ENCODE peak calls at places on chromosome 21, in ten cellular contexts. G is naive thymus-derived CD4-positive, alpha-beta T cell; C is HEK293T; Z is anterior cingulate cortex; N is stimulated activated naive B cell treated with anti-CD40 and anti-IgM and Interleukin-4, amounts not matched to agents 10 μg/mL and 1 μg/mL and 100 μg/mL, for 72 hours; V is fibroblast of mammary gland; X is fibroblast of pulmonary artery; H is NCI-H460; U is SK-N-DZ; P is EL. I is an unnamed sample.

GRCh38 chr21:42302292-42302650 is 12.9 kb downstream of the TFF3 start:
- DNase-seq in G (no peak), C (no peak), Z (no peak), N (no peak), V (no peak), X (no peak), H (no peak), U (no peak), P (no peak), I (no peak)

GRCh38 chr21:29024474-29025327 is at the start of gene USP16:
- DNase-seq in G (peak; percentile 95), C (peak; percentile 98), Z (peak; percentile 93), N (peak; percentile 98), V (peak; percentile 99), X (peak; percentile 100), H (peak; percentile 90), U (peak; percentile 98), P (peak; percentile 99), I (peak; percentile 97)

GRCh38 chr21:36784942-36785341 is 86.0 kb downstream of the SIM2 start:
- DNase-seq in G (no peak), C (no peak), Z (no peak), N (no peak), V (no peak), X (no peak), H (no peak), U (no peak), P (no peak), I (no peak)

GRCh38 chr21:39673736-39674135 is 61.0 kb downstream of the B3GALT5 start:
- DNase-seq in G (no peak), C (no peak), Z (no peak), N (no peak), V (no peak), X (no peak), H (no peak), U (no peak), P (no peak), I (no peak)

GRCh38 chr21:44892536-44893277 is 19.2 kb upstream of the PTTG1IP start:
- DNase-seq in G (peak; percentile 64), C (peak; percentile 82), Z (no peak), N (peak; percentile 56), V (peak; percentile 47), X (peak; percentile 55), H (no peak), U (peak; percentile 40), P (peak; percentile 44), I (no peak)

GRCh38 chr21:37450385-37451044 is 83.9 kb downstream of the DYRK1A start:
- DNase-seq in G (no peak), C (no peak), Z (no peak), N (no peak), V (peak; percentile 44), X (peak; percentile 30), H (no peak), U (no peak), P (peak; percentile 73), I (no peak)

GRCh38 chr21:21156919-21157318 is 158.7 kb downstream of the NCAM2 start:
- DNase-seq in G (no peak), C (no peak), Z (no peak), N (no peak), V (peak; percentile 59), X (no peak), H (no peak), U (no peak), P (no peak), I (no peak)

GRCh38 chr21:38965910-38966504 is 160.3 kb downstream of the ETS2 start:
- DNase-seq in G (no peak), C (no peak), Z (no peak), N (no peak), V (no peak), X (no peak), H (peak; percentile 49), U (peak; percentile 89), P (peak; percentile 65), I (no peak)

GRCh38 chr21:45347048-45347711 is 57.8 kb upstream of the COL18A1 start:
- DNase-seq in G (no peak), C (no peak), Z (no peak), N (no peak), V (no peak), X (no peak), H (no peak), U (no peak), P (no peak), I (no peak)

GRCh38 chr21:15434185-15434905 is 295.4 kb upstream of the USP25 start:
- DNase-seq in G (no peak), C (no peak), Z (no peak), N (no peak), V (no peak), X (no peak), H (no peak), U (no peak), P (no peak), I (no peak)

GRCh38 chr21:43697758-43698643 is 20.9 kb upstream of the PDXK start:
- DNase-seq in G (peak; percentile 31), C (no peak), Z (no peak), N (no peak), V (peak; percentile 51), X (peak; percentile 34), H (no peak), U (no peak), P (no peak), I (no peak)

GRCh38 chr21:44984792-44985440 is 45.1 kb downstream of the SLX9 start:
- DNase-seq in G (no peak), C (no peak), Z (no peak), N (no peak), V (no peak), X (no peak), H (no peak), U (no peak), P (no peak), I (no peak)

GRCh38 chr21:16842716-16843115 is 670.1 kb upstream of the CXADR start:
- DNase-seq in G (no peak), C (no peak), Z (no peak), N (no peak), V (peak; percentile 53), X (no peak), H (no peak), U (no peak), P (peak; percentile 13), I (no peak)

GRCh38 chr21:46120301-46121285 is 22.7 kb downstream of the COL6A2 start:
- DNase-seq in G (no peak), C (no peak), Z (no peak), N (no peak), V (peak; percentile 11), X (no peak), H (no peak), U (no peak), P (no peak), I (no peak)

GRCh38 chr21:27035791-27036190 is 68.9 kb upstream of the ADAMTS5 start:
- DNase-seq in G (no peak), C (no peak), Z (no peak), N (no peak), V (no peak), X (no peak), H (no peak), U (no peak), P (no peak), I (no peak)

GRCh38 chr21:41250519-41250918 is 66.1 kb upstream of the FAM3B start:
- DNase-seq in G (no peak), C (no peak), Z (no peak), N (no peak), V (peak; percentile 60), X (peak; percentile 40), H (no peak), U (no peak), P (no peak), I (no peak)

GRCh38 chr21:39094847-39095525 is 88.3 kb downstream of the PSMG1 start:
- DNase-seq in G (no peak), C (no peak), Z (no peak), N (no peak), V (peak; percentile 37), X (peak; percentile 97), H (peak; percentile 3), U (no peak), P (peak; percentile 27), I (no peak)

GRCh38 chr21:15007716-15008296 is 57.0 kb downstream of the NRIP1 start:
- DNase-seq in G (no peak), C (no peak), Z (no peak), N (no peak), V (peak; percentile 55), X (no peak), H (no peak), U (no peak), P (peak; percentile 35), I (no peak)

GRCh38 chr21:14989359-14989758 is 75.4 kb downstream of the NRIP1 start:
- DNase-seq in G (no peak), C (no peak), Z (no peak), N (no peak), V (peak; percentile 68), X (peak; percentile 61), H (no peak), U (no peak), P (peak; percentile 26), I (no peak)